ENCODE peak calls at places on chromosome 2, in six cellular contexts. Z, E, L, I, Q and W are unnamed samples.

GRCh38 chr2:9336534-9337354 is 86.6 kb downstream of the ITGB1BP1 start:
- DNase-seq in Z (peak), E (peak), L (peak), I (no peak), Q (peak), W (peak)

GRCh38 chr2:84971799-84972790 is 1.1 kb downstream of the KCMF1 start:
- DNase-seq in Z (peak), E (peak), L (no peak), I (peak), Q (peak), W (no peak)

GRCh38 chr2:108288534-108289106 is at the start of gene SULT1C2:
- DNase-seq in Z (no peak), E (no peak), L (no peak), I (no peak), Q (no peak), W (no peak)

GRCh38 chr2:98727369-98727749 is 3.6 kb downstream of the MGAT4A start:
- DNase-seq in Z (no peak), E (no peak), L (peak), I (no peak), Q (no peak), W (no peak)

GRCh38 chr2:181165199-181165868 is 184.9 kb downstream of the UBE2E3 start:
- DNase-seq in Z (no peak), E (no peak), L (no peak), I (no peak), Q (no peak), W (no peak)

GRCh38 chr2:100924520-100925451 is 77.3 kb upstream of the RPL31 start:
- DNase-seq in Z (no peak), E (no peak), L (no peak), I (no peak), Q (peak), W (no peak)

GRCh38 chr2:73985318-73986084 is 791 bp downstream of the TET3 start:
- DNase-seq in Z (no peak), E (no peak), L (no peak), I (peak), Q (no peak), W (no peak)

GRCh38 chr2:237475704-237476107 is 11.3 kb upstream of the MLPH start:
- DNase-seq in Z (no peak), E (peak), L (no peak), I (no peak), Q (peak), W (peak)

GRCh38 chr2:105449083-105449482 is 50.2 kb upstream of the FHL2 start:
- DNase-seq in Z (no peak), E (peak), L (no peak), I (no peak), Q (no peak), W (no peak)

GRCh38 chr2:96329416-96329815 is 4.3 kb downstream of the ITPRIPL1 start:
- DNase-seq in Z (no peak), E (peak), L (no peak), I (no peak), Q (peak), W (no peak)

GRCh38 chr2:95274291-95275150 is at the start of gene PROM2:
- DNase-seq in Z (no peak), E (peak), L (no peak), I (no peak), Q (no peak), W (no peak)

GRCh38 chr2:26850002-26850431 is 2.1 kb downstream of the DPYSL5 start:
- DNase-seq in Z (no peak), E (no peak), L (no peak), I (no peak), Q (no peak), W (no peak)

GRCh38 chr2:10407841-10408648 is 40.1 kb downstream of the ODC1 start:
- DNase-seq in Z (no peak), E (peak), L (no peak), I (peak), Q (peak), W (peak)

GRCh38 chr2:152062130-152063091 is 36.4 kb downstream of the CACNB4 start:
- DNase-seq in Z (no peak), E (peak), L (no peak), I (no peak), Q (peak), W (no peak)

GRCh38 chr2:230865766-230866703 is 1.3 kb downstream of the ITM2C start:
- DNase-seq in Z (no peak), E (no peak), L (peak), I (no peak), Q (no peak), W (no peak)

GRCh38 chr2:20485989-20486388 is 39.1 kb downstream of the RHOB start:
- DNase-seq in Z (no peak), E (no peak), L (no peak), I (no peak), Q (no peak), W (no peak)

GRCh38 chr2:75476778-75477177 is 84.0 kb downstream of the EVA1A start:
- DNase-seq in Z (no peak), E (peak), L (no peak), I (no peak), Q (no peak), W (no peak)

GRCh38 chr2:1132328-1132964 is 181.8 kb downstream of the SNTG2 start:
- DNase-seq in Z (peak), E (no peak), L (no peak), I (no peak), Q (no peak), W (no peak)

GRCh38 chr2:31236433-31237205 is 2.7 kb downstream of the EHD3 start:
- DNase-seq in Z (no peak), E (no peak), L (no peak), I (no peak), Q (no peak), W (no peak)

GRCh38 chr2:31235504-31235902 is 1.6 kb downstream of the EHD3 start:
- DNase-seq in Z (no peak), E (peak), L (no peak), I (no peak), Q (peak), W (no peak)

GRCh38 chr2:24832526-24832925 is 39.3 kb downstream of the CENPO start:
- DNase-seq in Z (no peak), E (no peak), L (no peak), I (no peak), Q (no peak), W (no peak)

GRCh38 chr2:97935719-97936161 is 60.0 kb downstream of the TMEM131 start:
- DNase-seq in Z (no peak), E (no peak), L (no peak), I (no peak), Q (peak), W (no peak)

GRCh38 chr2:171522804-171523338 is 597 bp downstream of the CYBRD1 start:
- DNase-seq in Z (no peak), E (peak), L (peak), I (peak), Q (peak), W (no peak)

GRCh38 chr2:192146069-192147006 is 48.4 kb downstream of the TMEFF2 start:
- DNase-seq in Z (no peak), E (peak), L (no peak), I (no peak), Q (peak), W (peak)

GRCh38 chr2:101360229-101360628 is 27.1 kb downstream of the CREG2 start:
- DNase-seq in Z (no peak), E (peak), L (no peak), I (no peak), Q (no peak), W (peak)

GRCh38 chr2:140567734-140568133 is 1563.1 kb downstream of the LRP1B start:
- DNase-seq in Z (no peak), E (peak), L (no peak), I (no peak), Q (no peak), W (no peak)

GRCh38 chr2:86747708-86748627 is 27.9 kb downstream of the RMND5A start:
- DNase-seq in Z (no peak), E (peak), L (peak), I (no peak), Q (peak), W (peak)

GRCh38 chr2:224523626-224524577 is 61.3 kb downstream of the CUL3 start:
- DNase-seq in Z (no peak), E (peak), L (no peak), I (no peak), Q (no peak), W (no peak)

GRCh38 chr2:229489016-229489415 is 217.9 kb upstream of the PID1 start:
- DNase-seq in Z (no peak), E (peak), L (peak), I (no peak), Q (peak), W (no peak)

GRCh38 chr2:215003001-215003400 is 135.4 kb downstream of the ABCA12 start:
- DNase-seq in Z (no peak), E (peak), L (no peak), I (no peak), Q (peak), W (no peak)

GRCh38 chr2:54083021-54083420 is 32.4 kb upstream of the ACYP2 start:
- DNase-seq in Z (no peak), E (no peak), L (peak), I (no peak), Q (no peak), W (no peak)

GRCh38 chr2:99651930-99652670 is 162.3 kb upstream of the REV1 start:
- DNase-seq in Z (no peak), E (no peak), L (no peak), I (no peak), Q (no peak), W (no peak)

GRCh38 chr2:88737385-88737784 is 45.9 kb downstream of the RPIA start:
- DNase-seq in Z (no peak), E (peak), L (no peak), I (no peak), Q (no peak), W (no peak)